ENCODE peak calls at places on chromosomes 13 and 19, in four cellular contexts. R, S, W and M are unnamed samples.

GRCh38 chr13:36374063-36374462 is 27.9 kb upstream of the SPART start:
- DNase-seq in S (no peak), W (no peak), R (no peak), M (no peak)

GRCh38 chr13:66225071-66225470 is 1005.1 kb downstream of the PCDH9 start:
- DNase-seq in S (peak; percentile 8), R (no peak), W (no peak), M (no peak)

GRCh38 chr13:83286737-83287136 is 595.5 kb downstream of the SLITRK1 start:
- DNase-seq in W (no peak), R (no peak), S (no peak), M (no peak)

GRCh38 chr13:21005193-21005592 is 56.2 kb downstream of the LATS2 start:
- DNase-seq in S (no peak), R (no peak), W (no peak), M (no peak)

GRCh38 chr19:42553292-42554045 is 25.2 kb upstream of the CEACAM1 start:
- DNase-seq in R (no peak), W (no peak), S (no peak), M (peak; percentile 31)

GRCh38 chr19:54325194-54325621 is 12.2 kb upstream of the LILRA5 start:
- DNase-seq in R (peak; percentile 16), S (peak; percentile 40), W (peak; percentile 51), M (no peak)

GRCh38 chr19:17751103-17751911 is at the start of gene FCHO1:
- DNase-seq in R (peak; percentile 74), S (no peak), W (no peak), M (no peak)

GRCh38 chr19:54390942-54391577 is 24.2 kb upstream of the TTYH1 start:
- DNase-seq in S (peak; percentile 76), R (peak; percentile 48), W (peak; percentile 57), M (peak; percentile 43)

GRCh38 chr19:40366697-40367561 is 18.4 kb downstream of the PLD3 start:
- DNase-seq in R (no peak), S (peak; percentile 57), W (no peak), M (peak; percentile 61)

GRCh38 chr19:2977686-2978466 is 512 bp downstream of the TLE6 start:
- DNase-seq in R (no peak), W (no peak), S (peak; percentile 33), M (no peak)

GRCh38 chr13:23763328-23763727 is 125.9 kb downstream of the MIPEP start:
- DNase-seq in W (no peak), R (no peak), S (no peak), M (no peak)

GRCh38 chr19:9878511-9879196 is 43.5 kb downstream of the PIN1 start:
- DNase-seq in S (no peak), R (no peak), W (no peak), M (no peak)

GRCh38 chr13:31105020-31105800 is 56.5 kb downstream of the HSPH1 start:
- DNase-seq in R (no peak), W (no peak), S (no peak), M (no peak)

GRCh38 chr19:8423821-8424223 is 10.7 kb downstream of the MARCHF2 start:
- DNase-seq in S (peak; percentile 62), W (peak; percentile 96), R (no peak), M (peak; percentile 42)

GRCh38 chr13:99916366-99917103 is 55.0 kb downstream of the ZIC5 start:
- DNase-seq in R (no peak), S (no peak), W (peak; percentile 72), M (no peak)